ENCODE peak calls at places on chromosomes 3 and 15, in eight cellular contexts. Z is dermis microvascular lymphatic vessel endothelial cell; H is AG08396; C is T-helper 2 cell; O is dorsolateral prefrontal cortex; X is stimulated activated CD4-positive, alpha-beta T cell treated with anti-CD3 and anti-CD28 coated beads, Interleukin-2, amount 100 ng/mL, for 48 hours; U is fibroblast of mammary gland; E is RKO. Q is an unnamed sample.

GRCh38 chr15:39631357-39631756 is 50.5 kb downstream of the THBS1 start:
- DNase-seq in E (no peak), X (no peak), U (no peak), O (no peak), Z (no peak), H (no peak), C (no peak), Q (peak; percentile 50)

GRCh38 chr3:69983546-69984265 is 15.8 kb upstream of the SAMMSON start:
- DNase-seq in H (no peak), Z (no peak), E (no peak), X (no peak), O (no peak), C (no peak), U (no peak), Q (no peak)

GRCh38 chr3:146882206-146882605 is 277.1 kb upstream of the PLSCR5 start:
- DNase-seq in Z (no peak), O (no peak), C (no peak), X (no peak), U (no peak), H (no peak), E (no peak), Q (no peak)

GRCh38 chr3:61985020-61985419 is 388.3 kb downstream of the FEZF2 start:
- DNase-seq in H (peak; percentile 17), E (peak; percentile 68), U (peak; percentile 67), O (no peak), C (no peak), X (no peak), Z (peak; percentile 56), Q (peak; percentile 47)

GRCh38 chr3:9161298-9161697 is 88.1 kb downstream of the SRGAP3 start:
- DNase-seq in X (no peak), Z (no peak), U (no peak), C (no peak), E (no peak), H (no peak), O (no peak), Q (no peak)

GRCh38 chr15:31302029-31302657 is 24.5 kb upstream of the KLF13 start:
- DNase-seq in H (no peak), C (no peak), U (no peak), O (no peak), X (no peak), Z (no peak), E (no peak), Q (no peak)

GRCh38 chr3:139251529-139251928 is 92.3 kb upstream of the MRPS22 start:
- DNase-seq in C (no peak), O (no peak), X (no peak), E (no peak), H (peak; percentile 27), U (no peak), Z (no peak), Q (no peak)

GRCh38 chr3:150352931-150353330 is 55.2 kb upstream of the TSC22D2 start:
- DNase-seq in U (no peak), Z (no peak), O (no peak), H (no peak), C (no peak), E (no peak), X (no peak), Q (no peak)

GRCh38 chr3:134928392-134928791 is 133.3 kb downstream of the EPHB1 start:
- DNase-seq in H (no peak), X (no peak), C (no peak), E (no peak), Z (no peak), U (no peak), O (no peak), Q (no peak)

GRCh38 chr3:168872811-168873210 is 777.1 kb upstream of the GOLIM4 start:
- DNase-seq in U (no peak), C (no peak), O (no peak), X (no peak), Z (no peak), H (no peak), E (no peak), Q (no peak)

GRCh38 chr15:96109820-96110219 is 220.7 kb upstream of the NR2F2 start:
- DNase-seq in X (no peak), Z (no peak), E (no peak), U (no peak), O (no peak), C (no peak), H (no peak), Q (no peak)

GRCh38 chr3:174441588-174442316 is 417.4 kb upstream of the NAALADL2 start:
- DNase-seq in X (no peak), C (no peak), Z (no peak), E (peak; percentile 30), H (no peak), O (peak; percentile 14), U (peak; percentile 74), Q (no peak)

GRCh38 chr3:65979731-65980130 is 59.0 kb downstream of the MAGI1 start:
- DNase-seq in C (no peak), U (peak; percentile 80), Z (no peak), X (no peak), O (no peak), E (peak; percentile 56), H (peak; percentile 68), Q (peak; percentile 63)

Q was measured in brain microvascular endothelial cell.